ENCODE peak calls at places on chromosomes 12 and 14, in six cellular contexts. N is stomach, B is tibial nerve, T is right cardiac atrium, U is fibroblast of lung, C is body of pancreas. F is an unnamed sample.

GRCh38 chr12:26987634-26988424 is 26.4 kb downstream of the TM7SF3 start:
- DNase-seq in N (no peak), B (no peak), T (no peak), U (peak), C (no peak), F (no peak)

GRCh38 chr12:5997260-5997659 is 52.2 kb upstream of the ANO2 start:
- DNase-seq in N (no peak), B (no peak), T (no peak), U (no peak), C (no peak), F (no peak)

GRCh38 chr14:21987937-21988336 is 314.3 kb upstream of the OR4E1 start:
- DNase-seq in N (no peak), B (no peak), T (no peak), U (no peak), C (no peak), F (no peak)

GRCh38 chr12:24111591-24111990 is 162.1 kb upstream of the SOX5 start:
- DNase-seq in N (no peak), B (no peak), T (no peak), U (peak), C (no peak), F (no peak)

GRCh38 chr12:16112626-16113560 is 164.6 kb downstream of the SLC15A5 start:
- DNase-seq in N (no peak), B (no peak), T (no peak), U (no peak), C (no peak), F (no peak)

GRCh38 chr14:74652541-74652940 is 40.5 kb upstream of the LTBP2 start:
- DNase-seq in N (no peak), B (no peak), T (peak), U (no peak), C (no peak), F (no peak)

GRCh38 chr14:90693413-90693812 is 122.8 kb downstream of the TTC7B start:
- DNase-seq in N (no peak), B (no peak), T (no peak), U (no peak), C (no peak), F (no peak)

GRCh38 chr12:25585021-25585523 is 32.0 kb upstream of the LMNTD1 start:
- DNase-seq in N (no peak), B (peak), T (peak), U (peak), C (peak), F (no peak)

GRCh38 chr12:3533703-3534386 is 42.8 kb downstream of the PRMT8 start:
- DNase-seq in N (peak), B (no peak), T (peak), U (no peak), C (peak), F (no peak)

GRCh38 chr14:50260072-50260471 is 28.7 kb upstream of the SOS2 start:
- DNase-seq in N (no peak), B (no peak), T (no peak), U (no peak), C (no peak), F (no peak)

GRCh38 chr12:59632408-59632807 is 36.6 kb downstream of the SLC16A7 start:
- DNase-seq in N (no peak), B (peak), T (no peak), U (no peak), C (no peak), F (no peak)

DNA sequence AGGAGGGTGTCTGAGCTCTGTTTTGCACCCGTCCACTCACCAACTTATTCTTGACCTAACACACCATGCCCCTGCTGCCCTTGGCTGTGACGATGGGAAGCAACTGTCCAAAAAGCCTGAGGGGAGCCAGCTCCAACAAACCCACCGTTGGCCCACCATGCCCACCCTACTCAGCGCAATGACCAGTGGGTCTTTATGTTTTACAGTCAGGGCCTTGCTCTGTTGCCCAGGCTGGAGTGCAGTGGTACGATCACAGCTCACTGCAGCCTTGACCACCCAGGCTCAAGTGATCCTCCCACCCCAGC is 160.3 kb downstream of the ZFP36L1 start:
- DNase-seq in N (no peak), B (no peak), T (no peak), U (no peak), C (no peak), F (no peak)
- H3K27ac ChIP-seq in N (peak), B (peak), T (peak), U (no peak), C (no peak), F (no peak)

GRCh38 chr12:118357327-118358007 is 15.2 kb downstream of the TAOK3 start:
- DNase-seq in N (no peak), B (no peak), T (no peak), U (peak), C (peak), F (peak)

GRCh38 chr12:118358008-118358359 is 14.7 kb downstream of the TAOK3 start:
- DNase-seq in N (no peak), B (no peak), T (no peak), U (no peak), C (no peak), F (no peak)

GRCh38 chr12:118355838-118356237 is 16.9 kb downstream of the TAOK3 start:
- DNase-seq in N (no peak), B (no peak), T (no peak), U (no peak), C (no peak), F (no peak)

GRCh38 chr12:118354903-118355302 is 17.8 kb downstream of the TAOK3 start:
- DNase-seq in N (no peak), B (no peak), T (no peak), U (peak), C (no peak), F (no peak)

DNA sequence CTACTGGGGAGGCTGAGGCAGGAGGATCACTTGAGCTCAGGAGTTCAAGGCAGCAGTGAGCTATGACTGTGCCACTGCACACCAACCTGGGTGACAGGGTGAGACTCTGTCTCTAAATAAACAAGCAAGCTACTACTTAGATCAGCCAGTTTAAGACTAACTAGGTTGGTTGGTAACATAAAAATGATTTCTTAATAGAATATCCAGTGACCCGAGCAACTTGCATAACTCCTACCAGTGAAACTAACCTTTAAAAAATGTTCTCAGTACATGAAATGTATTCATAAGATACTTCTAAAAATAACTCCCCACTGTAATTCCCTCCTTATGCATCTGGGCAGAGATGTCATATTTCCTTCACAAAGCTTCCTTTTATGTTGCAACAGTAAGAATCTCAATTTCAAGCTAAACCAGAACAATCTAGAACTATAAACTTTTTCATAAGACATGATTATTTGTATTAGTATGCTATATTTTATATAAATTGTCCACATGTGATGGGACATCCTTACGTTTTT is 15.8 kb downstream of the TAOK3 start:
- DNase-seq in N (no peak), B (no peak), T (no peak), U (peak), C (no peak), F (no peak)
- H3K27ac ChIP-seq in N (peak), B (peak), T (peak), U (peak), C (peak), F (peak)

DNA sequence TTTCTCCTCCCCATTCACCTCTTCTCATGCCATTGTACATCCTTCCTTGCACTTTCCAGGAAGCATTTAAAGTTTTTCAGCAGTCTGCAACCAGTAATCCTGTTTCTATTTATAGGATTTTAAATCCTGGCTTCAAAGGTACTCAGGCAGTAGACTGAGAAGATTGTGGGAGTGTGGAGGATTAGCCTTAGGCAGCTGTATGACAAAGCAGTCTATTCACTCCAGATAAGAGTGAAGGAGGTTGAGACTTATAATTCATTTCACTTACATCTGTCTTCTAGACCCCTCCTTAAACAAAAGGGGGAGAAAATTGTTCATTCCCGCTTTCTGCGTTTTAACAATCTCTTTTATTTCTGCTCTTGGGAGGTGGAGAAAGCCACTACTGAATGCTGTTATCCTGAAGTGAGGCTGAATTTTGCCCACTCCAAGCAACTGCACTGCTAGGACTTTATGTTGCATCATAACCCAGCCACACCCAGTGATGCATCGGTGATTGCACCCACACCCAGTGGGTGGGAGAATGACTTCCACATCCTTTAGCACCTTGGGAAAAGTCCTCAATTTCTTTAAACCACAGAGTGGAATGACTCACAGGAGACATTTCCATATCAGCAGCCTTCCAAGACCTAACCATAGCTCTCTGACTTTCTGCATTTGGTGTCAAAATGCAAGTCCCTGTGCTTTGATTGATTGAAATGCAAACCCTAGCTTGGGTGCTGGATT is 382.5 kb upstream of the ATP2B1 start:
- DNase-seq in N (peak), B (no peak), T (no peak), U (peak), C (peak), F (no peak)
- H3K27ac ChIP-seq in N (no peak), B (no peak), T (no peak), U (peak), C (no peak), F (no peak)

GRCh38 chr12:56298828-56299227 is 1.3 kb downstream of the CS start:
- DNase-seq in N (no peak), B (no peak), T (no peak), U (no peak), C (no peak), F (no peak)
- H3K27ac ChIP-seq in N (peak), B (peak), T (peak), U (no peak), C (peak), F (peak)

F was measured in CD4-positive, CD25-positive, alpha-beta regulatory T cell.